ENCODE peak calls at places on chromosomes 12 and 14, in nine cellular contexts. P, S, A, Z, D, L, I, U and T are unnamed samples.

GRCh38 chr12:132772551-132772950 is 10.9 kb upstream of the ANKLE2 start:
- DNase-seq in P (no peak), S (no peak), A (no peak), Z (no peak), D (no peak), L (no peak), I (no peak), U (no peak), T (no peak)

GRCh38 chr14:24368562-24369252 is 723 bp downstream of the NFATC4 start:
- DNase-seq in P (no peak), S (peak; percentile 89), A (peak; percentile 26), Z (no peak), D (no peak), L (peak; percentile 59), I (peak; percentile 74), U (no peak), T (peak; percentile 93)

GRCh38 chr12:3020850-3021435 is 56.2 kb upstream of the TSPAN9 start:
- DNase-seq in P (no peak), S (no peak), A (no peak), Z (no peak), D (no peak), L (no peak), I (no peak), U (no peak), T (no peak)

GRCh38 chr12:109770104-109770860 is 56.7 kb downstream of the FAM222A start:
- DNase-seq in P (no peak), S (no peak), A (no peak), Z (no peak), D (no peak), L (no peak), I (peak; percentile 35), U (no peak), T (peak; percentile 43)

GRCh38 chr12:49549735-49550710 is 11.2 kb downstream of the KCNH3 start:
- DNase-seq in P (no peak), S (no peak), A (no peak), Z (no peak), D (no peak), L (no peak), I (no peak), U (no peak), T (no peak)

GRCh38 chr14:51129130-51129529 is 34.2 kb upstream of the TRIM9 start:
- DNase-seq in P (no peak), S (no peak), A (no peak), Z (no peak), D (no peak), L (no peak), I (no peak), U (no peak), T (no peak)

GRCh38 chr12:2498961-2499500 is 295.7 kb upstream of the FKBP4 start:
- DNase-seq in P (no peak), S (no peak), A (no peak), Z (no peak), D (no peak), L (no peak), I (peak; percentile 75), U (no peak), T (no peak)

GRCh38 chr12:58915634-58916033 is 4.7 kb downstream of the LRIG3 start:
- DNase-seq in P (no peak), S (no peak), A (no peak), Z (no peak), D (no peak), L (peak; percentile 78), I (peak; percentile 56), U (no peak), T (no peak)

GRCh38 chr14:73758392-73759182 is 44.4 kb upstream of the PNMA1 start:
- DNase-seq in P (no peak), S (peak; percentile 88), A (peak; percentile 69), Z (peak; percentile 64), D (peak; percentile 88), L (peak; percentile 69), I (peak; percentile 84), U (peak; percentile 45), T (peak; percentile 94)

GRCh38 chr14:22479132-22479531 is 109.9 kb downstream of the DAD1 start:
- DNase-seq in P (no peak), S (no peak), A (no peak), Z (no peak), D (no peak), L (no peak), I (no peak), U (no peak), T (no peak)